ENCODE peak calls at places on chromosome 7, in seven cellular contexts. S, A, F, E, Z, Q and J are unnamed samples.

GRCh38 chr7:100271716-100272537 is 35.6 kb upstream of the SPDYE3 start:
- DNase-seq in S (peak), A (peak), F (peak), E (peak), Z (peak), Q (peak), J (peak)

GRCh38 chr7:73828107-73828803 is 2.5 kb upstream of the CLDN4 start:
- DNase-seq in S (no peak), A (no peak), F (peak), E (no peak), Z (no peak), Q (no peak), J (no peak)

GRCh38 chr7:129136887-129137647 is 7.4 kb upstream of the TSPAN33 start:
- DNase-seq in S (no peak), A (no peak), F (no peak), E (no peak), Z (no peak), Q (peak), J (no peak)

GRCh38 chr7:117827861-117828260 is 45.4 kb downstream of the CTTNBP2 start:
- DNase-seq in S (no peak), A (no peak), F (peak), E (no peak), Z (no peak), Q (no peak), J (no peak)

GRCh38 chr7:111788426-111788825 is 226.1 kb upstream of the IMMP2L start:
- DNase-seq in S (peak), A (no peak), F (peak), E (no peak), Z (no peak), Q (no peak), J (no peak)

GRCh38 chr7:155009570-155010157 is 6.7 kb upstream of the PAXIP1 start:
- DNase-seq in S (no peak), A (no peak), F (no peak), E (no peak), Z (no peak), Q (peak), J (no peak)

GRCh38 chr7:158827411-158828342 is 1.6 kb downstream of the ESYT2 start:
- DNase-seq in S (no peak), A (no peak), F (peak), E (no peak), Z (no peak), Q (peak), J (no peak)

GRCh38 chr7:131724776-131725345 is 168.4 kb upstream of the PODXL start:
- DNase-seq in S (no peak), A (no peak), F (no peak), E (no peak), Z (no peak), Q (no peak), J (no peak)

GRCh38 chr7:11166051-11166450 is 192.4 kb downstream of the PHF14 start:
- DNase-seq in S (no peak), A (no peak), F (no peak), E (no peak), Z (no peak), Q (no peak), J (no peak)

GRCh38 chr7:120274482-120274881 is 1.5 kb downstream of the KCND2 start:
- DNase-seq in S (no peak), A (no peak), F (no peak), E (no peak), Z (no peak), Q (no peak), J (no peak)

GRCh38 chr7:68411742-68412141 is 1186.5 kb upstream of the AUTS2 start:
- DNase-seq in S (no peak), A (no peak), F (no peak), E (no peak), Z (no peak), Q (no peak), J (no peak)

GRCh38 chr7:106658504-106659368 is 2.2 kb downstream of the CCDC71L start:
- DNase-seq in S (no peak), A (no peak), F (no peak), E (no peak), Z (no peak), Q (no peak), J (no peak)
- H3K27ac ChIP-seq in S (no peak), A (no peak), F (no peak), E (no peak), Z (peak), Q (no peak), J (peak)

GRCh38 chr7:26101471-26102151 is 50.4 kb upstream of the NFE2L3 start:
- DNase-seq in S (no peak), A (no peak), F (no peak), E (no peak), Z (peak), Q (peak), J (no peak)
- H3K4me3 ChIP-seq in S (no peak), A (no peak), F (no peak), E (peak), Z (peak), Q (peak), J (peak)

DNA sequence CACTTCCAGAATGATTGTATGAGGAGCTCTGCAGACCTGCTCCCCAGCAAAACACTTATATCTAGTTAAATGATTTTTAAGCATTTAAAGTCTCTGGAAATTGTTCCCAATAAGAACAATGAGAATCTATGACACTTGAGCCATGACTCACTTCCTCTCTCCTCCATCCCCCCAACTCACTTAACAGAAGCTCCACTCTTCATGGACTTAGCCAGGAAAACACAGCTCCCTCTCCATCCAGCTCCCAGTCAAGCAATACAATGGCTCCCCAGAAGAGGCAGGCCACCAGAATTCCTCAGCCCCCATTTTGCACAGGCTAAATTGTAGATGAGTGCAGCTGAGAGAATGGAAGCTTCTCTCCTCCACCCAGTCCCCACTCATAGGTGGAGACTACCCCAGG is 27.0 kb downstream of the AOC1 start:
- DNase-seq in S (no peak), A (no peak), F (no peak), E (no peak), Z (no peak), Q (no peak), J (no peak)
- H3K27ac ChIP-seq in S (no peak), A (no peak), F (no peak), E (no peak), Z (no peak), Q (no peak), J (no peak)

GRCh38 chr7:78020131-78020873 is 221.7 kb downstream of the PHTF2 start:
- DNase-seq in S (peak), A (peak), F (peak), E (peak), Z (peak), Q (peak), J (peak)
- H3K4me3 ChIP-seq in S (peak), A (peak), F (no peak), E (peak), Z (peak), Q (peak), J (peak)

GRCh38 chr7:33809218-33809617 is 96.1 kb upstream of the BMPER start:
- DNase-seq in S (no peak), A (no peak), F (no peak), E (no peak), Z (no peak), Q (no peak), J (no peak)
- H3K27ac ChIP-seq in S (no peak), A (no peak), F (no peak), E (no peak), Z (no peak), Q (no peak), J (no peak)

DNA sequence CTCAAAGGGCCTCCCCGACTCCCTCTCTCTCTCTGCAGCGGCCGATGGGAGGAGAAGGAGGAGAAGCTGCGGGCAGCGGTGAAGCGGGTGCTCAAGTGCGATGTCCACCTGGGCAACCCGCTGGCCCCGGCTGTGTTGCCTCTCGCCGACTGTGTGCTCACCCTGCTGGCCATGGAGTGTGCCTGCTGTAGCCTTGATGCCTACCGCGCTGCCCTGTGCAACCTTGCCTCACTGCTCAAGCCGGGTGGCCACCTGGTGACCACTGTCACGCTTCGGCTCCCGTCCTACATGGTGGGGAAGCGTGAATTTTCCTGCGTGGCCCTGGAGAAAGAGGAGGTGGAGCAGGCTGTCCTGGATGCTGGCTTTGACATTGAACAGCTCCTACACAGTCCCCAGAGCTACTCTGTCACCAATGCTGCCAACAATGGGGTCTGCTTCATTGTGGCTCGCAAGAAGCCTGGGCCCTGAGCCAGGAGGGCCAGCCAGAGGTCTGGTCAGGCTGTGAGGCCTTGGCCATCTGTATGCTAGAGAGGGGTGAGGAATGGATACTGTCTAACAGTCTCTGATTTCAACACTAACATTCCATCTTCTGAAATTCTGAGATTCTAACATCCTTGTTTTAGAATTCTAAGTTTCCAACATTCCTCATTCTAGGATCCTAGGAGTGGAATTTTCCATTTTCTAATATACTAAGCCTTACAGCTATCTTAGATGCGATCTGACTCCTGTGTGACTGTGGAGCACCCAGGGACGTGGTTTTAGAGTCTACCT is 3.6 kb downstream of the INMT start:
- DNase-seq in S (no peak), A (no peak), F (peak), E (no peak), Z (no peak), Q (no peak), J (peak)
- H3K4me3 ChIP-seq in S (no peak), A (no peak), F (no peak), E (peak), Z (no peak), Q (no peak), J (peak)

DNA sequence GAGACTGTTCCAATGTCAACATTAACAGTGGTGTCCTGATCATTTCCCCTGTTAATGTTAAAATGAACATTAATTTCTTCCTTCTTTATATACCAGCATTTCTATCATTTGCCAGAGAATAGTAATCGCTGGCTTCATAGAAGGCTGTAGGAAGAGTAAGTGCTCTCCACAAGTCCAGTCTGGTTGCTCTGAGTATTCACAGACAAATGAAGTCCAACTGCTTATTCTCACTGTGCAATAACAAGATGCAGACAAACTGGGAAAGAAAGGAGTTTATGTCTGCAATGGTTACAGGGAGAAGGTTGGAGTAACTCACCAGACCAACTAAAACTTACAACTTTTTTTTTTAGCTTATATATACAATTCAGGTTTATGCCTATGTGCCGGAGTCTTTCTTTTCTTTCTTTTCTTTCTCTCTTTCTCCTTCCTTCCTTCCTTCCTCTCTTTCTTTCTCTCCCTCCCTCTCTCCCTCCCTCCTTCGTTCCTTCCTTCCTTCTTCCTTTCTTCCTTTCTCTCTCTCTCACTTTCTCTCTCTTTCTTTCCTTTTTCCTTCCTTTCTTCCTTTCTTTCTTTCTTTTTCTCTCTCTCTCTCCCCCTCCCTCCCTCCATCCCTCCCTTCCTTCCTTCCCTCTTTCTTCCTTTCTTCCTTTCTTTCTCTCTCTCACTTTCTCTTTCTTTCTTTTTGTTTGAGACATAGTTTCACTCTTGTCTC is 19.1 kb downstream of the CDC14C start:
- DNase-seq in S (no peak), A (no peak), F (no peak), E (no peak), Z (no peak), Q (no peak), J (no peak)
- H3K27ac ChIP-seq in S (no peak), A (no peak), F (no peak), E (no peak), Z (no peak), Q (no peak), J (no peak)

GRCh38 chr7:70598976-70599375 is 533.0 kb upstream of the GALNT17 start:
- DNase-seq in S (no peak), A (no peak), F (no peak), E (no peak), Z (no peak), Q (no peak), J (no peak)

GRCh38 chr7:70599446-70600190 is 532.3 kb upstream of the GALNT17 start:
- DNase-seq in S (no peak), A (no peak), F (no peak), E (no peak), Z (no peak), Q (no peak), J (no peak)

GRCh38 chr7:70597071-70597470 is 534.9 kb upstream of the GALNT17 start:
- DNase-seq in S (no peak), A (no peak), F (no peak), E (no peak), Z (no peak), Q (no peak), J (no peak)

GRCh38 chr7:70595741-70596574 is 536.0 kb upstream of the GALNT17 start:
- DNase-seq in S (peak), A (no peak), F (no peak), E (no peak), Z (no peak), Q (no peak), J (no peak)

DNA sequence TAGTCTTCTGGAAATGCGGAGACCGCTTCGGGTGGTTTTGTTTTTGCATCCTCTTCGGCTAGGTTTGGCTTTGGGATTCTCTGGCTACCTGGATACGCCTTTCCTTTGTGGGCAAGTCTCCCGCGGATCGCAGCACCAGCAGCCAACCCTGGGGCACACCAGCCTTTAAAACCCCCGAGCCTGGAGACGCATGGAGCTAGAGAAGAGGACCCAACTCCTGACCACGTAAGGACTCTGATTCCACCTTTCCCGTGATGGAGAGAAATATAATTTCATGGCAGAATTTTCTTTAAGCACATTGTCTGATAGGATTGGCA is 535.4 kb upstream of the GALNT17 start:
- DNase-seq in S (no peak), A (no peak), F (no peak), E (no peak), Z (no peak), Q (no peak), J (no peak)
- H3K4me3 ChIP-seq in S (peak), A (no peak), F (no peak), E (peak), Z (peak), Q (no peak), J (peak)